ENCODE peak calls at places on chromosomes 16 and 17, in four cellular contexts. I is HCT116, O is GM12878, Y is H1. F is an unnamed sample.
A peak's percentile ranks its signal among the peaks of the same experiment; 100 is the strongest.

GRCh38 chr16:19860146-19861030 is 24.3 kb downstream of the GPRC5B start:
- DNase-seq in I (no peak), O (no peak), Y (no peak), F (no peak)

GRCh38 chr16:70778901-70779309 is 22.1 kb downstream of the VAC14 start:
- DNase-seq in I (peak; percentile 81), O (no peak), Y (peak; percentile 87), F (no peak)

GRCh38 chr17:28612936-28613872 is 781 bp downstream of the RSKR start:
- DNase-seq in I (no peak), O (no peak), Y (peak; percentile 71), F (peak; percentile 51)

GRCh38 chr17:44589316-44590071 is 32.2 kb downstream of the FZD2 start:
- DNase-seq in I (no peak), O (no peak), Y (no peak), F (no peak)

GRCh38 chr16:85912271-85912974 is 13.5 kb downstream of the IRF8 start:
- DNase-seq in I (no peak), O (no peak), Y (no peak), F (no peak)

GRCh38 chr16:12925026-12925425 is 23.6 kb downstream of the SHISA9 start:
- DNase-seq in I (no peak), O (no peak), Y (no peak), F (no peak)

GRCh38 chr16:5072334-5073278 is 963 bp downstream of the ALG1 start:
- DNase-seq in I (no peak), O (no peak), Y (no peak), F (no peak)

GRCh38 chr16:84925092-84925772 is 86.1 kb downstream of the ZDHHC7 start:
- DNase-seq in I (peak; percentile 35), O (no peak), Y (peak; percentile 95), F (peak; percentile 64)

GRCh38 chr17:17044846-17045561 is 2.7 kb downstream of the MPRIP start:
- DNase-seq in I (no peak), O (peak; percentile 35), Y (no peak), F (no peak)

DNA sequence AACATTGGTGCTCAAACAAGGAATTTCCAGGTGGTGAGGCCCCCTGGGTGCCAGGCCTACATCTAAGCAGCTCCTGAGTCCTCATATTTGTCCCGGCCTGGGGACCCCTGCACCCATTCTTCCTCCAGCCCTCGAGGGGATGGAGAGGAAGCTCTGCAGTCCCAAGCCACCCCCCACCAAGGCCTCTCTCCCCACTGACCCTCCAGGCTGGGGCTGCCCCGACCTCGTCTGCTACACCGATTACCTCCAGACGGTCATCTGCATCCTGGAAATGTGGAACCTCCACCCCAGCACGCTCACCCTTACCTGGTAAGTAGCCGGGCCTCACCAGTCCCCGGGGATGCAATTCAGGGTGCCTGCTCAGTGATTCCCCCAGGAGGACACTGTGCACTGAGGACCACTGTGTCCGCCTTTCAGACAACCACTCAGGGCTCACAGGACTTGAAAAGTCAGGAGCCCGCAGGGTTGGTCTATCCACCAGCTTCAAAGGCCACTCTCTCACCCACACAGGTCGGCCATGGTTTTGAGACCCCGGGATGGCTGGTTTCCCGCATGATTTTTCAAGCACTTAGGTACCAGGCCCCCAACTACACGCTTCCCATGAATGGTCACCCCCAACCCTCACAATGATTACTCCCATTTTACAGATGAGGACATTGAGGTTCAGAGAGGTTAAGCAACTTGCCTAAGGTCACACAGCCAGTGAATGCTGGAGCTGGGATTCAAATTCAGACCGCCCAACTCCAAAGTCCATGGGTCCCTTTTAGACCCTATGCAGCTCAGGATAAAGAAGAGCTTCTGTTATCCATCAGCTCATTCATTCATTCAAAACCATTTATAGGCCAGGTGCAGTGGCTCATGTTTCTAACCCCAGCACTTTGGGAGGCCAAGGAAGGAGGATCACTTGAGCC is 32.4 kb downstream of the IL21R start:
- DNase-seq in I (no peak), O (no peak), Y (peak; percentile 39), F (no peak)
- TF ChIP-seq JUND in I (no peak), O (no peak), Y (no peak), F (no peak)

DNA sequence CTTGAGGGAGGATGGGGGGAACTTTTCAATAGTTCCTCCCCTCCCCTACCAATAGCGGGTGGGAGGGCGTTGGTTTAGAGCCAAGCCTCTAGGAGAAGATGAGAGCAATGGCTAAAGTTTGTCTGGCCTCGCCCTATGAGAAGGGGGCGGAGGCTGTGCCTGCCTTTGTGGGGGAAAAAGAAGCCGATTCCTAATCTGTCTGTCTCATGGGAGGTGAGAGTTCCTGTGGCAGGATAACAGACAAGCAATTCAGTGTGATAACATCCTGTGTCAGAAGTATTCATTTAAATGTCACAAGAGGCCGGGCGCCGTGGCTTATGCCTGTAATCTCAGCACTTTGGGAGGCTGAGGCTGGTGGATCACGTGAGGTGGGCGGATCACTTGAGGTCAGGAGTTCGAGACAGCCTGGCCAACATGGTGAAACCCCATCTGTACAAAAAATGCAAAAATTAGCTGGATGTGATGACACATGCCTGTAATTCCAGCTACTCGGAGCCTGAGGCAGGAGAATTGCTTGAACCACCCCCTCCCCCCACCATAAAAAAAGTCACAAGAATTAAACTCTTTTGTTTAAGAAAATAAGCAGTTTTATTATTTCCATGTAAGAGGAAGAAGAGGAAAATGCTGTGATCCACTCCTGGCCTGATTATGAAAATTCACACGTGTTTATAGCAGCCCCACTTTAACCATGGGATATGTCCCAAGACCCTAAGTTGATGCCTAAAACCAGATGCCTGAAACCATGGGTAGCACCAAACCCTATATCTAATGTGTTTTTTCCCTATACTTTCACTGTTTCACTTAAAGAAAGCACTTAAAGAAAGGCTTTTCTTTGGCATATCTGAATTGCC is 1.7 kb downstream of the SLFN5 start:
- DNase-seq in I (peak; percentile 33), O (no peak), Y (peak; percentile 47), F (peak; percentile 28)
- TF ChIP-seq JUND in I (no peak), O (no peak), Y (no peak), F (no peak)

GRCh38 chr17:11140028-11140427 is 101.0 kb upstream of the SHISA6 start:
- DNase-seq in I (no peak), O (no peak), Y (no peak), F (no peak)
- TF ChIP-seq JUND in I (no peak), O (no peak), Y (no peak), F (no peak)

GRCh38 chr16:59042296-59042695 is 308.2 kb upstream of the GOT2 start:
- DNase-seq in I (no peak), O (no peak), Y (no peak), F (no peak)
- TF ChIP-seq JUND in I (no peak), O (no peak), Y (no peak), F (no peak)

DNA sequence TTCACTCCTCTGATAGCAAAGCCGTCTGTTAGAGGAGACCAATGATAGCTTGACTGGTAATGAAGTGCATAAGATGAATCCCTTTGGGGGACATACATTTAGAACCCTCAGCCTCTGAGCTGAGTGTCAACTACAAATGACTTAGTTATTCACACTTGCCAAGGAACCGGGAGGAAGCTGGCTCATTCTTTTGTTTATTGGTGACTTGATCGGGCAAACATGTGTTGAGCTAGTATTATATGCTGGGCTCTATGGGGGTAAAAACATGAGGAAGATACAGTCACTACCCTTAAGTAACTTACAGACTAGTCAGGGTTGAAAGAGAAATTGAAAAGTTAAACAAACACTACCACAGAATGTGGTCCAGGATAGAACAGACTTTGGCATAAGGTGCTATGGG is 3.0 kb downstream of the CCL16 start:
- DNase-seq in I (no peak), O (no peak), Y (no peak), F (no peak)
- TF ChIP-seq JUND in I (no peak), O (no peak), Y (no peak), F (no peak)

GRCh38 chr17:43477832-43478634 is 5.7 kb upstream of the DHX8 start:
- DNase-seq in I (no peak), O (no peak), Y (no peak), F (no peak)
- TF ChIP-seq JUND in I (no peak), O (no peak), Y (no peak), F (no peak)

GRCh38 chr17:65027305-65027704 is 29.2 kb downstream of the GNA13 start:
- DNase-seq in I (peak; percentile 65), O (peak; percentile 45), Y (no peak), F (no peak)
- TF ChIP-seq JUND in I (peak; percentile 31), O (peak; percentile 79), Y (no peak), F (no peak)

GRCh38 chr16:53900678-53901077 is 196.7 kb downstream of the FTO start:
- DNase-seq in I (no peak), O (no peak), Y (no peak), F (no peak)
- TF ChIP-seq JUND in I (no peak), O (no peak), Y (no peak), F (no peak)

GRCh38 chr17:46053911-46054534 is 55.0 kb downstream of the STH start:
- DNase-seq in I (no peak), O (no peak), Y (no peak), F (no peak)
- TF ChIP-seq JUND in I (no peak), O (no peak), Y (no peak), F (no peak)